ENCODE peak calls at places on chromosomes 2 and 18, in six cellular contexts. Z is SJCRH30, M is heart right ventricle, X is spleen, B is GM23338, W is thoracic aorta. L is an unnamed sample.

GRCh38 chr2:102703305-102703704 is 58.5 kb upstream of the TMEM182 start:
- DNase-seq in Z (no peak), M (no peak), X (no peak), W (no peak), B (no peak), L (no peak)

GRCh38 chr18:59959606-59960005 is 59.8 kb downstream of the PMAIP1 start:
- DNase-seq in Z (no peak), W (no peak), M (no peak), X (no peak), B (no peak), L (no peak)

GRCh38 chr18:12819330-12819729 is 64.7 kb downstream of the PTPN2 start:
- DNase-seq in Z (no peak), M (no peak), B (no peak), W (no peak), X (no peak), L (no peak)

GRCh38 chr2:190343500-190344274 is at the start of gene INPP1:
- DNase-seq in B (peak), Z (peak), X (peak), M (peak), W (peak), L (peak)

GRCh38 chr2:102238039-102238756 is 51.4 kb downstream of the IL1RL2 start:
- DNase-seq in M (no peak), X (no peak), Z (no peak), B (no peak), W (no peak), L (no peak)

GRCh38 chr2:221563601-221564000 is 8.5 kb downstream of the EPHA4 start:
- DNase-seq in B (no peak), Z (no peak), M (no peak), X (no peak), W (no peak), L (no peak)

GRCh38 chr2:109284816-109285215 is 155.8 kb downstream of the SH3RF3 start:
- DNase-seq in X (peak), Z (peak), B (no peak), W (no peak), M (peak), L (no peak)

GRCh38 chr2:6994569-6994968 is 77.4 kb downstream of the RNF144A start:
- DNase-seq in X (no peak), Z (no peak), B (no peak), M (no peak), W (no peak), L (no peak)

GRCh38 chr2:54601339-54601738 is 122.1 kb upstream of the EML6 start:
- DNase-seq in B (no peak), W (no peak), M (no peak), Z (no peak), X (no peak), L (no peak)

GRCh38 chr2:16037808-16038457 is 97.6 kb downstream of the MYCN start:
- DNase-seq in Z (peak), B (no peak), X (no peak), W (no peak), M (no peak), L (no peak)

GRCh38 chr18:24659837-24660720 is 199.6 kb downstream of the HRH4 start:
- DNase-seq in W (no peak), B (no peak), X (peak), M (peak), Z (peak), L (peak)

GRCh38 chr2:167258712-167259111 is 370.4 kb downstream of the XIRP2 start:
- DNase-seq in Z (peak), X (no peak), W (no peak), B (peak), M (no peak), L (no peak)

GRCh38 chr2:223187256-223187655 is 135.3 kb downstream of the KCNE4 start:
- DNase-seq in Z (no peak), W (no peak), B (no peak), M (no peak), X (no peak), L (no peak)

GRCh38 chr2:107542314-107542740 is 284.4 kb upstream of the RGPD4 start:
- DNase-seq in X (no peak), Z (peak), M (no peak), W (no peak), B (peak), L (no peak)

GRCh38 chr2:171965238-171965637 is 34.5 kb upstream of the METAP1D start:
- DNase-seq in B (no peak), X (no peak), W (no peak), Z (no peak), M (no peak), L (no peak)

GRCh38 chr2:24816884-24817283 is 23.7 kb downstream of the CENPO start:
- DNase-seq in X (no peak), B (no peak), W (no peak), Z (no peak), M (no peak), L (no peak)

GRCh38 chr2:15941483-15941853 is 1.1 kb downstream of the MYCN start:
- DNase-seq in X (no peak), W (no peak), M (no peak), B (peak), Z (peak), L (no peak)

GRCh38 chr2:230416061-230416721 is at the start of gene SP100:
- DNase-seq in Z (peak), M (peak), X (peak), B (peak), W (no peak), L (peak)

GRCh38 chr18:30081122-30081521 is 961.4 kb downstream of the DSC3 start:
- DNase-seq in X (no peak), M (no peak), W (no peak), Z (no peak), B (no peak), L (no peak)

GRCh38 chr2:203802277-203803045 is 65.1 kb upstream of the CTLA4 start:
- DNase-seq in X (no peak), Z (no peak), W (no peak), M (no peak), B (no peak), L (no peak)

GRCh38 chr2:46869621-46870020 is 46.0 kb downstream of the MCFD2 start:
- DNase-seq in B (no peak), M (no peak), X (no peak), Z (no peak), W (no peak), L (no peak)

GRCh38 chr2:113281920-113282746 is 3.4 kb upstream of the PAX8 start:
- DNase-seq in M (no peak), B (no peak), Z (no peak), X (no peak), W (no peak), L (no peak)

GRCh38 chr2:26187114-26187513 is 14.2 kb downstream of the GAREM2 start:
- DNase-seq in Z (no peak), W (no peak), M (no peak), X (no peak), B (no peak), L (no peak)

GRCh38 chr18:79884296-79884962 is 67.0 kb downstream of the SLC66A2 start:
- DNase-seq in Z (no peak), X (peak), M (no peak), W (no peak), B (no peak), L (peak)

GRCh38 chr18:379665-380356 is 112.0 kb upstream of the THOC1 start:
- DNase-seq in Z (no peak), X (no peak), M (peak), W (no peak), B (no peak), L (peak)

GRCh38 chr18:378039-378438 is 110.2 kb upstream of the THOC1 start:
- DNase-seq in B (no peak), X (no peak), M (no peak), W (no peak), Z (no peak), L (no peak)

GRCh38 chr18:376307-376706 is 108.5 kb upstream of the THOC1 start:
- DNase-seq in W (no peak), M (no peak), B (no peak), X (no peak), Z (no peak), L (peak)

GRCh38 chr18:374735-375168 is 106.9 kb upstream of the THOC1 start:
- DNase-seq in X (no peak), B (no peak), Z (no peak), W (no peak), M (no peak), L (peak)

DNA sequence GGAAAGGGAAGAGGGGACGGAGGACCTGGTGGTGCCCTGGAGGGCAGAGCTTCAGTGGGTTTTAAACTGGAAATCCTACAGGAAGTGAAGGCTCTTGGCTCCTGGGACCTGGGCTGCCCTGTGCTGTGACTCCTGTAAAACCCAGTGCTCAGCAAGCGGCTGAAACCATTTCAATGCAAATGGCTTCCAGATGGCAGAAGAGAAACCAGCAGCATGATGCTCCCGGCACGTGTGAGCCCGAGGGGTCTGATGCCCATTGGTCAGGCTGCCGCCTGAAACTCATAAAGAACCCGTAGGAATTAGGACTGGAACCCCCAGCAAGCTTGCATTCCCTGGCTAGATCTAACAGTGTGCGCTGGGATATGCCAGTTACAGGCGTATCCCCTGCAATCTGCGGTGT is 109.2 kb upstream of the THOC1 start:
- DNase-seq in W (no peak), M (no peak), B (peak), X (no peak), Z (no peak), L (no peak)
- H3K27ac ChIP-seq in W (no peak), M (no peak), B (no peak), X (no peak), Z (no peak), L (no peak)

DNA sequence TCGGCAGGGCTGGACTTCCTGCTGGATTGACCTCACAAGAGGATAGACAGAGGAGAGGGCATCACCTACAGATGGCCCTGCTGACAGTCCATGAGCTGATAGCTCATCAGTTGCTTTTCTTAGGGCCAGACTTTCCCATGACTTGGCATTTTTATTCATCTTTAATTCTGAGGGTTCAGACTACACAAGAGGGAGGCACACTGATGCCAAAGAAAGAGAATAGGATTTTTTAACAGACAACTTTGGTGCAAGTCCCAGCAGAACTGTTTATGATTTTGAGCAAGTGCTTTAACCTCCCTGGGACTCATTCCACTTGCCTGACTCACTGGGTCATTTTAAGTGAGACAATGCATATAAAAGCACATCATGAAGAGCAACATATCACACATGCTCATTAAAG is 299.2 kb downstream of the INSIG2 start:
- DNase-seq in Z (no peak), W (no peak), X (no peak), B (no peak), M (no peak), L (no peak)
- H3K27ac ChIP-seq in Z (no peak), W (no peak), X (no peak), B (no peak), M (no peak), L (no peak)

GRCh38 chr2:168740788-168741187 is 61.6 kb upstream of the NOSTRIN start:
- DNase-seq in W (no peak), X (no peak), B (no peak), Z (no peak), M (no peak), L (no peak)

GRCh38 chr2:168744844-168745243 is 57.6 kb upstream of the NOSTRIN start:
- DNase-seq in B (no peak), M (no peak), W (no peak), Z (no peak), X (no peak), L (no peak)

GRCh38 chr2:168738057-168738456 is 64.4 kb upstream of the NOSTRIN start:
- DNase-seq in M (no peak), Z (no peak), B (no peak), W (no peak), X (no peak), L (no peak)

GRCh38 chr2:168740360-168740759 is 62.1 kb upstream of the NOSTRIN start:
- DNase-seq in X (no peak), Z (no peak), B (no peak), W (no peak), M (no peak), L (no peak)

GRCh38 chr2:168742258-168742932 is 60.0 kb upstream of the NOSTRIN start:
- DNase-seq in M (no peak), B (no peak), W (no peak), Z (no peak), X (no peak), L (no peak)
- H3K27ac ChIP-seq in M (no peak), B (no peak), W (no peak), Z (no peak), X (no peak), L (no peak)

DNA sequence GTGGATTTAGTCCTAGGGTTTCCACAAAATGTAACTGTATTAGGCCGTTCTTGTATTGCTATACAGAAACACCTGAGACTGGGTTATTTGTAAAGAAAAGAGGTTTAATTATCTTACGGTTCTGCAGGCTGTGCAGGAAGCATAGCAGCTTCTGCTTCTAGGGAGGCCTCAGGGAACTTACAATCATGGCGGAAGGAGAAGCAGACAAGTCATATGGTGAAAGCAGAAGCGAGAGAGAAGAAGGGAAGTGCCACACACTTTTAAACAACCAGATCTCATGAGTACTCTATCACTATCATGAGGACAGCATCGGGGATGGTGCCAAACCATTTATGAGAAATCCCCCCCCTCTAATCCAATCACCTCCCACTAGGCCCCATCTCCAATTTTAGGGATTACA is 9.5 kb upstream of the CCDC68 start:
- DNase-seq in W (no peak), B (no peak), M (no peak), X (no peak), Z (no peak), L (no peak)
- H3K27ac ChIP-seq in W (no peak), B (no peak), M (no peak), X (no peak), Z (no peak), L (no peak)

GRCh38 chr2:100286318-100286717 is 36.0 kb downstream of the LONRF2 start:
- DNase-seq in B (no peak), M (no peak), X (no peak), W (no peak), Z (no peak), L (no peak)
- H3K27ac ChIP-seq in B (no peak), M (no peak), X (no peak), W (no peak), Z (no peak), L (peak)

GRCh38 chr2:33230133-33230618 is 246.3 kb upstream of the RASGRP3 start:
- DNase-seq in X (no peak), W (no peak), M (no peak), Z (no peak), B (no peak), L (no peak)
- H3K27ac ChIP-seq in X (no peak), W (peak), M (no peak), Z (no peak), B (no peak), L (no peak)

DNA sequence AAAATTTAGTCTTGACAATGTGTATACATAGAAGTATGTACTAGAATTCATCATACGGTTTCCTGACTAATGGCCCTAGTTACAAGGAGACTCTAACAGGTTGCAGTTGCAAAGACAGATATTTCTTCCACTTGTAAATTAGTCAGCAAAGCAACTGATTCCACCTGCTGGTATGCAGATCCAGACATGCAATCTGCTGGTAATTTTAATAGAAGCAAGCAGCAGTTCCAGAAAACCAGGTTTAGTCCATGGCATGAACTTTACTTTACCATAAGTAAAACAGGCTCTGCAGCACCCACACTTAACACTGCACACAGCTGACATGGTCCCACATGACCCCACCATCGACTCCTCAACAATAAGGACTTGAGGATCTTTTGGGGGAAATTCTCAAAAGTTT is 110.9 kb upstream of the SP3 start:
- DNase-seq in X (no peak), W (no peak), M (no peak), B (no peak), Z (no peak), L (no peak)
- H3K27ac ChIP-seq in X (no peak), W (no peak), M (no peak), B (no peak), Z (no peak), L (no peak)

DNA sequence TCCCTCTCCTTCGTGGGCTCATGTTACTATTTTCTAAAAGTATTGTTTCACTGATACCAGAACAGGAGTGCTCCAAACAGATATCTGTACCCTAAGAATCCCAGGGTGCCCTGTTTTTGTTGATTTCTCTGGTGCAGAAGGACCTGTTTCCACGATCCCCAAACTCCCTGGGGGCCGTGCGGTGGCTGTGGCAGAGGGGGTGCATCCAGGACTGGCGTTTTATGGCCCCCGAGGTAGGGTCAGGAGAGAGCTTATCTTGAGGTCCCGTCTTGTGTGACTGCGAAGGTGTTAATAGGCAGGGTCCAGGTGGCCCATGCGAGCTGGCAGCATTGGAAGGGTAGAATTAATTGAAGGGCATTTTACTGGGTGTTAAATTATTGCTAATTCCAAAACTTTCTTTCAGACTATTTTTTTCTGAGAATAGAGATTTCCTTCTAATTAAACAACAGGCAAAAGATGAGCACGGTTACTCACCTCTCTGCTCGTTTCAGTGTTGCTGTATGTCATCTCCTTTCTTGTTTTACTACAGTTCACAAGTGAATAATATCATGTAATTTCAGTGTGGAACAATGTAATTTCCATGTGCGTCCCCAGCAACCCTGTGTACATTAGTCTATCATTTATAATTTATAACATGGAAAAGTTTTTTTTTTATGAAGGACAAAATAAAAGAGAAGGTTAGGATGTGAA is 8.2 kb downstream of the TWIST2 start:
- DNase-seq in X (no peak), M (no peak), Z (no peak), B (no peak), W (no peak), L (no peak)
- H3K27ac ChIP-seq in X (no peak), M (no peak), Z (no peak), B (no peak), W (no peak), L (no peak)

GRCh38 chr2:62770629-62771028 is 65.1 kb downstream of the EHBP1 start:
- DNase-seq in M (no peak), Z (no peak), B (no peak), X (no peak), W (no peak), L (no peak)

GRCh38 chr2:62774555-62775366 is 69.2 kb downstream of the EHBP1 start:
- DNase-seq in B (peak), W (no peak), M (no peak), Z (no peak), X (no peak), L (peak)

GRCh38 chr2:62775367-62775668 is 69.8 kb downstream of the EHBP1 start:
- DNase-seq in B (no peak), X (no peak), W (no peak), M (no peak), Z (no peak), L (no peak)
- H3K27ac ChIP-seq in B (no peak), X (no peak), W (no peak), M (no peak), Z (no peak), L (no peak)

L was measured in testis.